ENCODE peak calls at places on chromosome 1, in five cellular contexts. P is DND-41, F is kidney epithelial cell, G is fibroblast of mammary gland, T is BE2C. H is an unnamed sample.

GRCh38 chr1:162561616-162562451 is at the start of gene UAP1:
- DNase-seq in P (no peak), F (no peak), G (no peak), T (no peak), H (no peak)

GRCh38 chr1:18751425-18751824 is 108.0 kb downstream of the TAS1R2 start:
- DNase-seq in P (no peak), F (no peak), G (no peak), T (no peak), H (no peak)

GRCh38 chr1:77802026-77802425 is 22.6 kb downstream of the MIGA1 start:
- DNase-seq in P (no peak), F (no peak), G (no peak), T (no peak), H (no peak)

GRCh38 chr1:62926681-62927252 is 142.8 kb downstream of the ATG4C start:
- DNase-seq in P (no peak), F (no peak), G (no peak), T (no peak), H (no peak)

GRCh38 chr1:53665996-53666395 is 73.0 kb downstream of the GLIS1 start:
- DNase-seq in P (no peak), F (no peak), G (no peak), T (no peak), H (no peak)

GRCh38 chr1:202619528-202619927 is 90.7 kb downstream of the SYT2 start:
- DNase-seq in P (no peak), F (no peak), G (no peak), T (no peak), H (no peak)

GRCh38 chr1:15820478-15820877 is 13.0 kb upstream of the UQCRHL start:
- DNase-seq in P (no peak), F (no peak), G (no peak), T (no peak), H (no peak)

GRCh38 chr1:237000191-237000590 is 4.0 kb downstream of the MT1HL1 start:
- DNase-seq in P (no peak), F (no peak), G (no peak), T (no peak), H (no peak)

GRCh38 chr1:209688746-209689234 is 13.6 kb downstream of the G0S2 start:
- DNase-seq in P (no peak), F (no peak), G (peak; percentile 60), T (no peak), H (no peak)

GRCh38 chr1:19390901-19391595 is 78.9 kb downstream of the SLC66A1 start:
- DNase-seq in P (peak; percentile 81), F (no peak), G (peak; percentile 89), T (no peak), H (no peak)

GRCh38 chr1:170290226-170290625 is 144.5 kb downstream of the NTMT2 start:
- DNase-seq in P (no peak), F (no peak), G (peak; percentile 44), T (no peak), H (no peak)

GRCh38 chr1:221794079-221794670 is 52.3 kb upstream of the DUSP10 start:
- DNase-seq in P (no peak), F (peak; percentile 34), G (peak; percentile 42), T (no peak), H (no peak)

GRCh38 chr1:77925536-77925935 is 37.1 kb downstream of the NEXN start:
- DNase-seq in P (no peak), F (no peak), G (no peak), T (no peak), H (no peak)

GRCh38 chr1:153711006-153711405 is 16.8 kb upstream of the INTS3 start:
- DNase-seq in P (no peak), F (no peak), G (no peak), T (no peak), H (no peak)

GRCh38 chr1:157515141-157515540 is 37.2 kb downstream of the FCRL5 start:
- DNase-seq in P (no peak), F (no peak), G (no peak), T (no peak), H (no peak)

GRCh38 chr1:168879906-168880734 is 151.1 kb upstream of the DPT start:
- DNase-seq in P (no peak), F (no peak), G (peak; percentile 22), T (no peak), H (no peak)

GRCh38 chr1:110235839-110236682 is 25.9 kb downstream of the KCNC4 start:
- DNase-seq in P (no peak), F (peak; percentile 55), G (peak; percentile 78), T (no peak), H (no peak)

GRCh38 chr1:110239491-110240430 is 29.6 kb downstream of the KCNC4 start:
- DNase-seq in P (no peak), F (no peak), G (peak; percentile 44), T (no peak), H (no peak)

GRCh38 chr1:110235181-110235838 is 25.2 kb downstream of the KCNC4 start:
- DNase-seq in P (no peak), F (no peak), G (no peak), T (peak; percentile 75), H (no peak)

GRCh38 chr1:110234691-110235090 is 24.6 kb downstream of the KCNC4 start:
- DNase-seq in P (no peak), F (no peak), G (no peak), T (no peak), H (no peak)

GRCh38 chr1:110237406-110238152 is 27.5 kb downstream of the KCNC4 start:
- DNase-seq in P (no peak), F (no peak), G (peak; percentile 10), T (no peak), H (no peak)
- TF ChIP-seq CTCF in P (no peak), F (no peak), G (no peak), T (no peak), H (no peak)

GRCh38 chr1:224505454-224506093 is 71.0 kb upstream of the WDR26 start:
- DNase-seq in P (no peak), F (no peak), G (no peak), T (no peak), H (no peak)

GRCh38 chr1:224504642-224505041 is 70.0 kb upstream of the WDR26 start:
- DNase-seq in P (no peak), F (no peak), G (no peak), T (no peak), H (no peak)

GRCh38 chr1:224502459-224503160 is 68.0 kb upstream of the WDR26 start:
- DNase-seq in P (peak; percentile 59), F (no peak), G (no peak), T (no peak), H (no peak)

GRCh38 chr1:224501836-224502235 is 67.2 kb upstream of the WDR26 start:
- DNase-seq in P (no peak), F (no peak), G (no peak), T (no peak), H (no peak)

DNA sequence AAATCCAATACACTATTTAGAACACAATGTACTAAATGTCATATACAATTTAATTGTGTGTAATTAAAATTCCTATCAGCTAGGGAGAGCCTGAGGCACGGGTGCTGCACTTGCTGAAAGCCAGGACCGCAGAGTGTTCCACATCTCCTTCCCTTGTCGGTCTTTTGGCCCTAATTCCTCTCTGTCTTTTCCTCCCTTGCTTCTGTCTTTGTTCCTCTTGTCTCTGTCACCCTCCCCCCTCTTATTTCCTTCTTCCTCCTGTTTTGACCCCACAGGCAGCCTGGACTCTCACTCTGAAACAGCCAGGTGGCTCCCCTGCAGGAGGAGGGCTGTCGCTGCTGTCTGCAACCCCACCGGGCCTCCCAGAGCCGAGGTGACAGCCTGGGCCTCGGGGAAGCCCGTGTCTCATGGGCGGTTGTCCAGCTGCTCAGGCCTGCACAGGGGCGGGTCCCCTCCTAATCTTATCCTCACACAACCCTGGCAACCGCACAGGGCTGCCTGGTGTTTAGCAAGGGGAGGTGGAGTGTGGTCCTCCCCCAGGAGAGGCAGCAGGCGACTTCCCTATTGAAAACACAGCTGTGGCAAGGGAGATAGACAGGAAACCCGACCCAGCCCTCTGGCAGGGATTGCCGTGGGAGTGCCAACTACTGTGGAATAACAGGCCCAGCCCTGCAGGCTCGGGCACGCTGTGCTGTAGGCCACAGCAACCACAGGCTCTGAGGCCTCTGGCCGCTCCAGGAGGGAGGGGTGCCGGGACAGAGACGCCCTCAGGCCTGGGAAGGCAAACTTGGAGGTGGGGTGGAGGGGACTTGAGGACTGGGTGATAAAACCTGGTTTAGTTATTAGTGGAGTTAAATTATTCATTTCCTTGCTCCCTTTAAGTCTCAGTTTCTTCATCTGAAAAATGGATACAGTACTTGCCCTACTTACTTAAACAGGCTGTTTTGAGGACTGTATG is 68.8 kb upstream of the WDR26 start:
- DNase-seq in P (peak; percentile 79), F (peak; percentile 69), G (peak; percentile 80), T (peak; percentile 94), H (peak; percentile 70)
- TF ChIP-seq CTCF in P (peak; percentile 56), F (peak; percentile 33), G (peak; percentile 6), T (peak; percentile 45), H (peak; percentile 51)

DNA sequence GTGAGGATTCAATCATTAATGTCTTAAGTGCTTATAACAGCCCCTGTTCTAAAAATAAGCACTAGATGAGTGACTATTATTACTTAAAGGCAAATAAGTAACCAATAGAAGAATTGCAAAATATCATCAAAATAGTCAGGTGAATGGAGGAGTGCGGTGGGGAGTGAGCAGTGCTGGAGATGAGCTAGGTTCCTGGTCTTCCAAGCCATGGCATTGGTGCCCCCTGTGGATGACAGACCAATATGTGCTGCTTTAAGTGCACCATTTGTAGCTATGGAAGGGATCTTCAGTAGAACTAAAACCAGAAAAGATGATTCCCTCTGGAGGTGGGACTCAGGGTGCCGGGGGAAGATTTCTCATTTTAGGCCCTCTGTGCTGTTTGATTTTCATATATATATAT is 46.1 kb upstream of the SLC30A1 start:
- DNase-seq in P (no peak), F (no peak), G (peak; percentile 72), T (peak; percentile 49), H (no peak)
- TF ChIP-seq CTCF in P (peak; percentile 31), F (peak; percentile 43), G (peak; percentile 61), T (peak; percentile 64), H (no peak)

GRCh38 chr1:1438531-1439381 is 3.3 kb downstream of the VWA1 start:
- DNase-seq in P (no peak), F (no peak), G (no peak), T (no peak), H (no peak)

GRCh38 chr1:1442069-1442770 is 6.7 kb downstream of the VWA1 start:
- DNase-seq in P (no peak), F (no peak), G (no peak), T (peak; percentile 15), H (no peak)

GRCh38 chr1:1440262-1440772 is 4.8 kb downstream of the VWA1 start:
- DNase-seq in P (no peak), F (no peak), G (no peak), T (no peak), H (no peak)

GRCh38 chr1:1439550-1440261 is 4.2 kb downstream of the VWA1 start:
- DNase-seq in P (no peak), F (no peak), G (no peak), T (no peak), H (no peak)

GRCh38 chr1:1440941-1441888 is 5.7 kb downstream of the VWA1 start:
- DNase-seq in P (peak; percentile 55), F (no peak), G (peak; percentile 19), T (peak; percentile 83), H (peak; percentile 78)
- TF ChIP-seq CTCF in P (peak; percentile 91), F (peak; percentile 90), G (peak; percentile 82), T (peak; percentile 95), H (peak; percentile 81)